ENCODE peak calls at places on chromosomes 6 and 20, in five cellular contexts. C, J, D, O and T are unnamed samples.

GRCh38 chr6:43983191-43983590 is 144.1 kb downstream of the MRPL14 start:
- DNase-seq in C (no peak), J (no peak), D (no peak), O (no peak), T (no peak)

GRCh38 chr6:127582777-127583462 is 5.9 kb downstream of the C6orf58 start:
- DNase-seq in C (no peak), J (peak), D (no peak), O (no peak), T (no peak)

GRCh38 chr20:56843817-56844216 is 214.7 kb downstream of the TFAP2C start:
- DNase-seq in C (no peak), J (no peak), D (no peak), O (no peak), T (no peak)

GRCh38 chr20:58577871-58578615 is 62.8 kb upstream of the APCDD1L start:
- DNase-seq in C (no peak), J (no peak), D (no peak), O (no peak), T (no peak)

GRCh38 chr6:22800451-22800850 is 231.1 kb downstream of the HDGFL1 start:
- DNase-seq in C (no peak), J (no peak), D (no peak), O (no peak), T (no peak)

GRCh38 chr6:53479871-53480270 is 65.0 kb downstream of the GCLC start:
- DNase-seq in C (no peak), J (no peak), D (no peak), O (no peak), T (no peak)

GRCh38 chr20:24033151-24033550 is 44.6 kb upstream of the GGTLC1 start:
- DNase-seq in C (no peak), J (no peak), D (no peak), O (no peak), T (no peak)

GRCh38 chr6:117188627-117189201 is 76.6 kb upstream of the VGLL2 start:
- DNase-seq in C (no peak), J (no peak), D (no peak), O (peak), T (no peak)

GRCh38 chr6:135102191-135102590 is 47.6 kb upstream of the HBS1L start:
- DNase-seq in C (no peak), J (no peak), D (no peak), O (no peak), T (no peak)

GRCh38 chr6:79230149-79230548 is 4.3 kb downstream of the HMGN3 start:
- DNase-seq in C (no peak), J (no peak), D (no peak), O (no peak), T (no peak)

GRCh38 chr6:16805190-16805860 is 44.1 kb upstream of the ATXN1 start:
- DNase-seq in C (no peak), J (peak), D (no peak), O (no peak), T (no peak)

GRCh38 chr20:22805219-22805618 is 220.8 kb upstream of the FOXA2 start:
- DNase-seq in C (peak), J (peak), D (no peak), O (no peak), T (no peak)

GRCh38 chr20:63701329-63702035 is 5.0 kb downstream of the TNFRSF6B start:
- DNase-seq in C (no peak), J (no peak), D (peak), O (no peak), T (no peak)

GRCh38 chr20:31671324-31671723 is 33.6 kb downstream of the COX4I2 start:
- DNase-seq in C (no peak), J (no peak), D (no peak), O (no peak), T (no peak)

GRCh38 chr20:62404761-62405107 is 2.4 kb downstream of the CABLES2 start:
- DNase-seq in C (no peak), J (no peak), D (no peak), O (no peak), T (no peak)

GRCh38 chr20:64031822-64032314 is 4.1 kb upstream of the C20orf204 start:
- DNase-seq in C (no peak), J (no peak), D (no peak), O (no peak), T (no peak)

GRCh38 chr20:4087923-4088322 is 72.6 kb upstream of the RNF24 start:
- DNase-seq in C (no peak), J (peak), D (no peak), O (no peak), T (no peak)

GRCh38 chr6:31874836-31875572 is 3.8 kb downstream of the SLC44A4 start:
- DNase-seq in C (no peak), J (no peak), D (no peak), O (no peak), T (no peak)

GRCh38 chr6:17169291-17169690 is 67.4 kb downstream of the STMND1 start:
- DNase-seq in C (no peak), J (peak), D (no peak), O (no peak), T (no peak)

GRCh38 chr20:53040678-53041674 is 68.8 kb downstream of the TSHZ2 start:
- DNase-seq in C (no peak), J (peak), D (no peak), O (peak), T (no peak)

GRCh38 chr20:32898721-32899120 is 40.0 kb downstream of the EFCAB8 start:
- DNase-seq in C (no peak), J (peak), D (no peak), O (no peak), T (no peak)